ENCODE peak calls at places on chromosomes 4 and X, in five cellular contexts. One of them, this sample, is unnamed.
A peak's percentile ranks its signal among the peaks of the same experiment; 100 is the strongest.

GRCh38 chr4:844752-845232 is 18.9 kb upstream of the CPLX1 start:
- DNase-seq in A549: no peak
- DNase-seq in body of pancreas: no peak
- DNase-seq in uterus: no peak
- DNase-seq in right lobe of liver: peak; percentile 6
- DNase-seq in this sample: no peak

GRCh38 chr4:8553958-8554357 is 26.2 kb upstream of the GPR78 start:
- DNase-seq in uterus: no peak
- DNase-seq in right lobe of liver: no peak
- DNase-seq in A549: no peak
- DNase-seq in body of pancreas: no peak
- DNase-seq in this sample: no peak

GRCh38 chrX:101417981-101418841 is 10.2 kb downstream of the HNRNPH2 start:
- DNase-seq in uterus: peak; percentile 51
- DNase-seq in A549: no peak
- DNase-seq in right lobe of liver: peak; percentile 72
- DNase-seq in body of pancreas: peak; percentile 65
- DNase-seq in this sample: peak; percentile 51

GRCh38 chrX:48648299-48648698 is 35.3 kb upstream of the WAS start:
- DNase-seq in uterus: peak; percentile 24
- DNase-seq in body of pancreas: peak; percentile 35
- DNase-seq in right lobe of liver: no peak
- DNase-seq in A549: peak; percentile 53
- DNase-seq in this sample: peak; percentile 67

GRCh38 chrX:107571296-107571998 is 56.9 kb upstream of the PRPS1 start:
- DNase-seq in body of pancreas: no peak
- DNase-seq in right lobe of liver: no peak
- DNase-seq in A549: peak; percentile 66
- DNase-seq in uterus: no peak
- DNase-seq in this sample: no peak

GRCh38 chr4:109801099-109801789 is 555 bp downstream of the CFI start:
- DNase-seq in right lobe of liver: no peak
- DNase-seq in body of pancreas: no peak
- DNase-seq in A549: no peak
- DNase-seq in uterus: no peak
- DNase-seq in this sample: no peak

GRCh38 chr4:113423631-113424030 is 337.9 kb downstream of the CAMK2D start:
- DNase-seq in A549: no peak
- DNase-seq in body of pancreas: no peak
- DNase-seq in uterus: no peak
- DNase-seq in right lobe of liver: no peak
- DNase-seq in this sample: no peak

GRCh38 chr4:176791591-176792347 is 953 bp downstream of the VEGFC start:
- DNase-seq in body of pancreas: peak; percentile 16
- DNase-seq in uterus: peak; percentile 29
- DNase-seq in A549: peak; percentile 45
- DNase-seq in right lobe of liver: peak; percentile 26
- DNase-seq in this sample: no peak

GRCh38 chr4:99117876-99118693 is 26.0 kb downstream of the ADH4 start:
- DNase-seq in right lobe of liver: no peak
- DNase-seq in body of pancreas: no peak
- DNase-seq in uterus: no peak
- DNase-seq in A549: peak; percentile 3
- DNase-seq in this sample: no peak

GRCh38 chrX:67544871-67545771 is 1.3 kb downstream of the AR start:
- DNase-seq in right lobe of liver: peak; percentile 38
- DNase-seq in uterus: peak; percentile 22
- DNase-seq in A549: peak; percentile 24
- DNase-seq in body of pancreas: peak; percentile 6
- DNase-seq in this sample: no peak

GRCh38 chrX:74018253-74018652 is 285.7 kb upstream of the ZCCHC13 start:
- DNase-seq in body of pancreas: no peak
- DNase-seq in right lobe of liver: no peak
- DNase-seq in uterus: no peak
- DNase-seq in A549: no peak
- DNase-seq in this sample: no peak

DNA sequence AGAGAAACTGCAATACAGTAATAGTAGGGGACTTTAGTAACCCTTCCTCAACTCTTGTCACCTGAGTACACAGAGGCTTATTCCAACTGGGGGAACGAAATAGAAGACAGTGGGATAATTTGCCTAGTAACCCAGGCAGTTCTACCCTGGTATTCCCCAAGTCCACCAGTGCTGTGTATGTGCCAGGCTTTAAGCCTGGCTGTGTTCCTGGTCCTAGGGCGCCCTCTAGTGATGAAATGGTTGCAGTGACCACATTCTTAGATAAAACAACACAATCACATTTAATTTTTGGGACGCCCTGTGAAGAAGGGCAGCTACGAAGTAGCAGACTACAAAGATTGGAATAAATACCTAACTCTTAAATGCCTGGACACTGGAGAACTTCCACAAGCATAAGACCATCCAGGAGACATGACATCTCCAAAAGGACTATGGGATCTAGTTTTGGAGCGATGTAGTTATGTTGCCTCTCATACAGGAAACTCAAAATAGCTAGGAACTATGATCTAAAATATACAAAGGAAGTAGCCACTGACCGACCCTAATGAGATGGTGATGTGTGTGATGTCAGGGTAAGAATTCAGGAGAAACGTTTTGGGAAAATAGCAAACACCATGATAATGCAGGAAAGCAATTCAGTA is 288.5 kb upstream of the ZCCHC13 start:
- DNase-seq in A549: peak; percentile 76
- DNase-seq in uterus: peak; percentile 32
- DNase-seq in right lobe of liver: peak; percentile 58
- DNase-seq in body of pancreas: peak; percentile 80
- DNase-seq in this sample: no peak
- TF ChIP-seq POLR2A in A549: no peak
- TF ChIP-seq POLR2A in uterus: no peak
- TF ChIP-seq POLR2A in right lobe of liver: no peak
- TF ChIP-seq POLR2A in body of pancreas: no peak
- TF ChIP-seq POLR2A in this sample: no peak

DNA sequence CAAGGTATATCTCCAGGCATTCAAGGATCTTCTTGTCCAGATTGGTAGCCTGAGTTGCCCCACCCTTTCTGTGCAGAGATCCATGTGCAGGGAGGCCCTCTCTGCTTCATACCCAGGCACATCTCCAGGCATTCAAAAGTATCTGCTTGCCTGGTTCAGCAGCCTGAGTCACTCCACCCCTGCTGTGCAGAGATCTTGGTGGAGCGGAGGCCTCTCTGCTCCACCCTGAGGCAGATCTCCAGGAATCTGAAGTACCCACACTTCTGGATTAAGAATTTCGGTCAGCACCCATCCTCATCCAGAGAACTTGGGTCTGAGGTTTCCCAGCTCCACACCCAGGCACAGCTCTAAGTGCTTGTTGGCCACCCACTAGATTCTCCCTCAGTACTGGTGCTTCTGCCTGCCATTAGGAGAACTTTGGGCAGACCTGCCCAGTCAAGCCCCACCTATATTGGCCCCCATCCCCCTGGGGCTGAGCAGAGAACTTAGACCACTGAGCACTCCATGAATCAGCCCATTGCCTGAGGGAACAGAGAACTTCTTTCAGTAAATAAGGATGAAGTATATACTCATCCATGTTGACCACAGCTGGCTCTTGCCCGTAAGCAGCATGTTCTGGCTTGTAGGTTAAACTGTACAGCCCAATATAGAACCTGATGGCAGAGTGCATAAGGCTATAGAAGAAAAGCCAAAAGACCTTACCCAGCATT is 199.5 kb upstream of the ZCCHC13 start:
- DNase-seq in right lobe of liver: no peak
- DNase-seq in A549: no peak
- DNase-seq in body of pancreas: no peak
- DNase-seq in uterus: no peak
- DNase-seq in this sample: no peak
- TF ChIP-seq CTCF in right lobe of liver: no peak
- TF ChIP-seq CTCF in A549: no peak
- TF ChIP-seq CTCF in body of pancreas: no peak
- TF ChIP-seq CTCF in uterus: no peak
- TF ChIP-seq CTCF in this sample: no peak

DNA sequence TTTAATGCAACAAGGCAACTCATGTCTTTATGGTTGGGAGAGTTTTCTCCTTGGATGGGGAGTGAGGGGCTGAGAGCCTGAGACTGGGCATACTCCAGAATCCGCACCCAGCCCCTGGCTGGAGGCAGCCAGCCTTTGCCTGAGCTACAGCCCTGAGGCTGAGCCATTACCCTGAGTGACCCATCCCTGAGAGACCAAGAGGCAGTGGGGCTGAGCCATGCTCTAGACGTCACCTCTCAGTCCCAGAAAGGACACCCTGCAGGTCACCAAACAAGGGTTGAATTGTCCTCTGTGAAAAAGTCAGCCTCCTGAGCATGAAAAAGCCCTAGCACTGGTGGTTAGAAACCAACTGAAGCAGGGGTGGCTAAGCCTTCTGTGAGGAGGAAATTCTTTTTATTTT is 151.2 kb upstream of the GATB start:
- DNase-seq in uterus: no peak
- DNase-seq in right lobe of liver: no peak
- DNase-seq in A549: no peak
- DNase-seq in body of pancreas: no peak
- DNase-seq in this sample: no peak
- H3K4me3 ChIP-seq in uterus: no peak overlapping the region
- H3K4me3 ChIP-seq in right lobe of liver: no peak overlapping the region
- H3K4me3 ChIP-seq in A549: no peak overlapping the region
- H3K4me3 ChIP-seq in body of pancreas: no peak overlapping the region
- H3K4me3 ChIP-seq in this sample: no peak overlapping the region

DNA sequence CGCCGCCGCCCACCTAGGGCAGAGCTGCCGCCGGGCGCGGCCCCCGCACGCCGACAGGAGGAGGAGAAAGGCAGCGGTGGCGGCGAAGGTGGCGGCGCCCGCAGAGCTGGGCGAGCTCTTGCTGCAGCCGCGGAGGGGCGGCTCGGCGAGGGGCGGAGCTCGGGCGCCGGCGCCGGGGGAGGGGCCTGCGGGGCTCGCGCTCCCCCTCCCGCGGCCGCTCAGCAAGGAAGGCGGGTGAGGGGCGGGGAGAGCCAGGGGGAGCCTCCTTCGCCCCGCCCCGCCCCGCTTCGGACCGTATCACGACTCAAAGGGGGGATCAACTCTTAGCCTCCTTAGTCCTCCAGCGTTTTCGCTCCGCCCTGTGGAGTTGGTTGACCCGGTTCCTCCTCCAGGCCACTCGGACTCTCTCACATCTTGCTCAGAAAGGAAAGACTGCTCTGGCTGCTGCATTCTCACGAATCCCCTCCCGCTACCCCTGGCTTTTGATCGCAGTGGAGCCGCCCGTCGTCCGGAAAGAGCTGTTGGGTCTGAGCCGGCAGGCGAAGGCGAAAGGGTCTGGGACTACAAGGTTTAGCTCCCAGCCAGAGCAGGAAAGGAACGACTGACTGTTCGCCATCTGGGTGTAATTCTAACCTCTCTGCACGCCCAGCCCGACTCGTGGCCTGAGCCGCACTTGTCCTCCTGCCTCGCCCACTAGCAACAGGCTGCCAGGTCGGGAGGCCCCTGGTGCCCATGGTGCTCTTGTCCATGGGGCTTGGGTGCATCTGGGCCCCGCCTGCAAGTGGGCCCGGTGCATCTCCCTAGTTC is at the start of gene ATP8A1:
- DNase-seq in body of pancreas: peak; percentile 95
- DNase-seq in A549: peak; percentile 75
- DNase-seq in right lobe of liver: peak; percentile 95
- DNase-seq in uterus: peak; percentile 89
- DNase-seq in this sample: peak; percentile 96
- TF ChIP-seq POLR2A in body of pancreas: peak; percentile 66
- TF ChIP-seq POLR2A in A549: peak; percentile 69
- TF ChIP-seq POLR2A in right lobe of liver: peak; percentile 75
- TF ChIP-seq POLR2A in uterus: peak; percentile 51
- TF ChIP-seq POLR2A in this sample: peak; percentile 71

GRCh38 chrX:51614353-51614752 is 4.4 kb downstream of the CENPVL3 start:
- DNase-seq in right lobe of liver: no peak
- DNase-seq in A549: peak; percentile 35
- DNase-seq in uterus: no peak
- DNase-seq in body of pancreas: no peak
- DNase-seq in this sample: no peak
- TF ChIP-seq CTCF in right lobe of liver: peak; percentile 42
- TF ChIP-seq CTCF in A549: peak; percentile 42
- TF ChIP-seq CTCF in uterus: peak; percentile 15
- TF ChIP-seq CTCF in body of pancreas: no peak
- TF ChIP-seq CTCF in this sample: peak; percentile 51

DNA sequence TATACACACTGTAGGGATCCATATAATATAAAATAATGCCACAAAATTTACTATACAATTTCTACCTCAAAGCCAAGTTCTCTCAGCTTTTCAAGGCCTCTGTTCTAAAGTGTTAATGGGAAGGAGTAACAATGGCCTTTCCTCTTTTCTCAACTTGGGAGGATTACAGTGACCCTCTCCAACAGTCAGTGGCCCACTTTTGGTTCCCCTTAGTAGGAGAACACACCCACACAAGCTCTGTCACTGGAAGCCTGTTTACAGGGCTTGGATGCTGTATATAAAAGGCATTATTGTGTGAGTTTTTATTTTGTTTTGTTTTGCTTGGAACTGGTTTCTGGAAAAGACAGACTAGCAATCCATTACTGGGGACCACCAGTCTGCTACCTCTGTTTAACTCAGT is 1.8 kb downstream of the ARHGEF6 start:
- DNase-seq in A549: no peak
- DNase-seq in body of pancreas: no peak
- DNase-seq in right lobe of liver: no peak
- DNase-seq in uterus: no peak
- DNase-seq in this sample: no peak
- H3K4me3 ChIP-seq in A549: no peak overlapping the region
- H3K4me3 ChIP-seq in body of pancreas: no peak overlapping the region
- H3K4me3 ChIP-seq in right lobe of liver: no peak overlapping the region
- H3K4me3 ChIP-seq in uterus: no peak overlapping the region
- H3K4me3 ChIP-seq in this sample: no peak overlapping the region

DNA sequence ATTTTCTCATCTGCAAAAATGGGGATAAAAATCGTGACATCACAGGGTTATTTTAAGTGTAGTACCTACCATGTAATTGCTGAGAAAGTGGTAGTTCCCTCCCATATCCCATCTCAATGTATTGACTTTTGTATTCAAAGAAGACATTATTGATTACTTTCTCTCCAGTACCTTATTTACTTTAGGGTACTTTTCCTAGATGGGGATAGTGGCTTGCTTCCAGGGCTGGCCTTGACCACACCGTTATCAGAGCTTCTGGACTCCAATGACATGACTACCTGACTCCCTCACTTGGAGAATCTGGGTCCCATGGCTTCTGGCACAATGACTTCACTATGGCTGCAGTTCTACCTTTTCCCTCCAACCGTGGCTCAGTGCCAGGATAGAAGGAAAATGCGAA is 58.2 kb upstream of the EOLA2 start:
- DNase-seq in right lobe of liver: no peak
- DNase-seq in A549: no peak
- DNase-seq in body of pancreas: peak; percentile 19
- DNase-seq in uterus: no peak
- DNase-seq in this sample: no peak
- TF ChIP-seq POLR2A in right lobe of liver: no peak
- TF ChIP-seq POLR2A in A549: no peak
- TF ChIP-seq POLR2A in body of pancreas: no peak
- TF ChIP-seq POLR2A in uterus: no peak
- TF ChIP-seq POLR2A in this sample: no peak

GRCh38 chr4:48985976-48986653 is at the start of gene CWH43:
- DNase-seq in uterus: no peak
- DNase-seq in right lobe of liver: peak; percentile 26
- DNase-seq in body of pancreas: no peak
- DNase-seq in A549: no peak
- DNase-seq in this sample: peak; percentile 48
- TF ChIP-seq CTCF in uterus: no peak
- TF ChIP-seq CTCF in right lobe of liver: no peak
- TF ChIP-seq CTCF in body of pancreas: no peak
- TF ChIP-seq CTCF in A549: no peak
- TF ChIP-seq CTCF in this sample: no peak